ENCODE peak calls at places on chromosomes 1 and 21, in ten cellular contexts. F is heart left ventricle; Z is effector memory CD4-positive, alpha-beta T cell; D is GM23248; Y is GM23338; O is upper lobe of right lung; A is Panc1; I is MM.1S; T is breast epithelium; X is esophagus muscularis mucosa. G is an unnamed sample.

GRCh38 chr1:102941364-102941947 is 166.9 kb downstream of the COL11A1 start:
- DNase-seq in T (no peak), A (no peak), F (no peak), X (no peak), Z (no peak), I (no peak), D (no peak), Y (peak; percentile 22), O (no peak), G (no peak)

GRCh38 chr21:26032263-26032662 is 138.3 kb downstream of the APP start:
- DNase-seq in T (no peak), A (no peak), O (no peak), D (no peak), Y (no peak), I (no peak), F (no peak), X (no peak), Z (no peak), G (no peak)

GRCh38 chr1:110548381-110548780 is 29.4 kb upstream of the KCNA10 start:
- DNase-seq in A (peak; percentile 13), X (no peak), I (no peak), Z (no peak), F (no peak), D (peak; percentile 50), T (no peak), O (no peak), Y (peak; percentile 75), G (no peak)

GRCh38 chr1:77347646-77348045 is 65.8 kb downstream of the AK5 start:
- DNase-seq in Y (peak; percentile 21), T (no peak), O (no peak), Z (no peak), D (peak; percentile 96), F (no peak), I (no peak), X (no peak), A (peak; percentile 68), G (no peak)

GRCh38 chr1:168803696-168804510 is 74.9 kb upstream of the DPT start:
- DNase-seq in D (no peak), Z (no peak), A (no peak), I (no peak), Y (peak; percentile 31), O (no peak), X (no peak), T (no peak), F (no peak), G (no peak)

GRCh38 chr1:185517808-185518419 is 200.9 kb upstream of the IVNS1ABP start:
- DNase-seq in O (no peak), D (no peak), A (no peak), Y (peak; percentile 38), F (no peak), X (no peak), T (no peak), Z (no peak), I (no peak), G (no peak)

GRCh38 chr1:15153184-15153841 is at the start of gene TMEM51:
- DNase-seq in A (no peak), D (peak; percentile 56), Z (no peak), O (peak; percentile 90), I (peak; percentile 38), F (peak; percentile 74), X (no peak), T (peak; percentile 56), Y (peak; percentile 91), G (no peak)

GRCh38 chr1:46184920-46185658 is 8.8 kb upstream of the P3R3URF start:
- DNase-seq in X (no peak), T (no peak), F (no peak), I (no peak), Z (no peak), O (no peak), Y (no peak), A (no peak), D (no peak), G (no peak)

GRCh38 chr1:67983867-67984266 is 66.6 kb downstream of the DIRAS3 start:
- DNase-seq in Y (no peak), F (peak; percentile 17), O (no peak), X (no peak), Z (no peak), T (no peak), D (no peak), A (no peak), I (no peak), G (no peak)

GRCh38 chr1:67978988-67979516 is 71.4 kb downstream of the DIRAS3 start:
- DNase-seq in F (no peak), A (no peak), Y (no peak), O (no peak), D (peak; percentile 86), I (no peak), T (no peak), X (no peak), Z (no peak), G (no peak)

GRCh38 chr1:67979532-67979931 is 70.9 kb downstream of the DIRAS3 start:
- DNase-seq in X (no peak), F (no peak), Z (no peak), A (no peak), Y (no peak), D (no peak), O (no peak), I (no peak), T (no peak), G (no peak)

GRCh38 chr1:67980028-67980427 is 70.4 kb downstream of the DIRAS3 start:
- DNase-seq in F (no peak), Z (no peak), A (no peak), D (peak; percentile 33), X (no peak), O (no peak), T (no peak), I (no peak), Y (no peak), G (no peak)
- H3K27ac ChIP-seq in F (no peak overlapping the region), Z (no peak overlapping the region), A (no peak overlapping the region), D (peak overlapping the region; percentile 54), X (no peak overlapping the region), O (no peak overlapping the region), T (no peak overlapping the region), I (no peak overlapping the region), Y (no peak overlapping the region), G (no peak overlapping the region)

DNA sequence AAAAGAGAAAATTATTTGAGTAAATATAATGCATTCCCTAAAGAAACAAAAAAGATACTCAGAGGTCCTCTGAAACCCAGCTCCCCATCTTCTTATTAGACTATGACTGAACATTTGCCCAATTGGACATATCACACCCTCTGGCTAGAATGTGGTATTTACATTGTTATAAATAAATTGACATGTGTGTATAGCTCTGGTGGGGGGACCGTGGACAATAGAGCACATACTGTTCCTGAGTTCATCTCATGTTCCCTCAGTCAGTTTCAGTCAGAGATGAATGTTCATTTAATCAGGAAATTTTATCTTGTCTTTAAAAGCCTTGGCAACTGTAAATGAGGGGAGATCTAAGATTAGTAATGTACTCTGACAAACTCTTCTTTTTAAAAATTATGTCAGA is 459.3 kb upstream of the ADAMTS5 start:
- DNase-seq in X (no peak), F (no peak), D (peak; percentile 3), Y (no peak), T (no peak), O (no peak), A (no peak), Z (no peak), I (no peak), G (no peak)
- H3K4me1 ChIP-seq in X (peaks cover 28% of the 10 kb centered on the region), F (peaks cover 18% of the 10 kb centered on the region), D (peaks cover 57% of the 10 kb centered on the region), Y (peaks cover 16% of the 10 kb centered on the region), T (no peaks in the 10 kb centered on the region), O (peaks cover 8% of the 10 kb centered on the region), A (no peaks in the 10 kb centered on the region), Z (no peaks in the 10 kb centered on the region), I (no peaks in the 10 kb centered on the region), G (no peaks in the 10 kb centered on the region)

GRCh38 chr1:114093624-114094302 is 59.9 kb downstream of the SYT6 start:
- DNase-seq in T (no peak), X (no peak), Z (no peak), D (peak; percentile 87), O (no peak), A (no peak), I (no peak), Y (no peak), F (no peak), G (no peak)

GRCh38 chr1:114094675-114095074 is 59.0 kb downstream of the SYT6 start:
- DNase-seq in F (no peak), T (no peak), D (no peak), Y (no peak), X (no peak), Z (no peak), O (no peak), I (no peak), A (no peak), G (no peak)

GRCh38 chr1:114091711-114092110 is 62.0 kb downstream of the SYT6 start:
- DNase-seq in A (no peak), I (no peak), T (no peak), F (no peak), Z (no peak), D (no peak), Y (no peak), O (no peak), X (no peak), G (no peak)

GRCh38 chr1:114092118-114092517 is 61.6 kb downstream of the SYT6 start:
- DNase-seq in T (no peak), A (no peak), I (no peak), X (no peak), F (no peak), D (no peak), Y (no peak), O (no peak), Z (no peak), G (no peak)

GRCh38 chr1:114094303-114094663 is 59.4 kb downstream of the SYT6 start:
- DNase-seq in F (no peak), Z (no peak), O (no peak), I (no peak), T (no peak), A (no peak), Y (no peak), D (peak; percentile 76), X (no peak), G (no peak)
- H3K27ac ChIP-seq in F (no peak overlapping the region), Z (no peak overlapping the region), O (no peak overlapping the region), I (no peak overlapping the region), T (no peak overlapping the region), A (no peak overlapping the region), Y (no peak overlapping the region), D (peak overlapping the region; percentile 40), X (no peak overlapping the region), G (no peak overlapping the region)

GRCh38 chr1:229108598-229109201 is 162.2 kb upstream of the RAB4A start:
- DNase-seq in I (no peak), X (no peak), A (no peak), O (no peak), Y (peak; percentile 28), Z (no peak), T (no peak), D (no peak), F (no peak), G (no peak)

GRCh38 chr1:229106526-229107105 is 164.3 kb upstream of the RAB4A start:
- DNase-seq in T (no peak), F (no peak), A (no peak), O (no peak), Z (no peak), D (no peak), Y (no peak), X (no peak), I (no peak), G (no peak)

GRCh38 chr1:229109320-229109761 is 161.6 kb upstream of the RAB4A start:
- DNase-seq in T (no peak), X (no peak), A (no peak), O (no peak), Y (no peak), F (peak; percentile 27), I (no peak), Z (no peak), D (no peak), G (no peak)

GRCh38 chr1:229107302-229107815 is 163.6 kb upstream of the RAB4A start:
- DNase-seq in A (no peak), F (no peak), Y (no peak), I (no peak), X (no peak), D (peak; percentile 12), T (no peak), Z (no peak), O (no peak), G (no peak)

GRCh38 chr1:229107972-229108371 is 162.9 kb upstream of the RAB4A start:
- DNase-seq in Y (no peak), D (no peak), F (no peak), I (no peak), X (no peak), T (no peak), Z (no peak), O (no peak), A (no peak), G (no peak)
- H3K4me1 ChIP-seq in Y (peaks cover 5% of the 10 kb centered on the region), D (no peaks in the 10 kb centered on the region), F (peaks cover 19% of the 10 kb centered on the region), I (no peaks in the 10 kb centered on the region), X (peaks cover 47% of the 10 kb centered on the region), T (no peaks in the 10 kb centered on the region), Z (no peaks in the 10 kb centered on the region), O (no peaks in the 10 kb centered on the region), A (no peaks in the 10 kb centered on the region), G (no peaks in the 10 kb centered on the region)